ENCODE peak calls at places on chromosomes 6 and 20, in ten cellular contexts. X is activated CD8-positive, alpha-beta T cell treated with anti-CD3 and anti-CD28 coated beads for 36 hours; V is amniotic stem cell; U is foreskin fibroblast; P is endothelial cell; Z is mammary epithelial cell; A is HuH-7; Q is NCI-H82; F is NCI-H1092 treated with DMSO at 0.1 percent for 48 hours; T is CD4-positive, alpha-beta memory T cell. W is an unnamed sample.

GRCh38 chr6:52650946-52651345 is 20.0 kb upstream of the TMEM14A start:
- DNase-seq in T (no peak), U (peak; percentile 71), V (no peak), Z (no peak), P (no peak), X (no peak), Q (no peak), A (no peak), F (no peak), W (no peak)

GRCh38 chr6:75563032-75563431 is 38.6 kb upstream of the SENP6 start:
- DNase-seq in V (no peak), F (no peak), P (no peak), Z (peak; percentile 30), A (peak; percentile 19), U (no peak), X (peak; percentile 11), Q (peak; percentile 59), T (peak; percentile 21), W (peak; percentile 60)

GRCh38 chr6:163958646-163959045 is 544.1 kb downstream of the QKI start:
- DNase-seq in Q (no peak), V (peak; percentile 6), A (no peak), X (no peak), F (no peak), P (no peak), U (no peak), T (no peak), Z (no peak), W (peak; percentile 83)

GRCh38 chr6:29014729-29015608 is 9.9 kb upstream of the ZNF311 start:
- DNase-seq in Z (peak; percentile 26), X (no peak), V (no peak), P (peak; percentile 22), Q (no peak), U (no peak), A (no peak), F (no peak), T (no peak), W (peak; percentile 4)

GRCh38 chr6:73710470-73710869 is 14.5 kb downstream of the CD109 start:
- DNase-seq in A (no peak), X (no peak), V (no peak), U (peak; percentile 49), F (no peak), Q (peak; percentile 22), P (no peak), T (no peak), Z (peak; percentile 93), W (peak; percentile 91)

GRCh38 chr6:88982720-88983119 is 19.3 kb upstream of the RNGTT start:
- DNase-seq in F (peak; percentile 39), V (peak; percentile 50), Q (peak; percentile 64), P (no peak), X (peak; percentile 40), T (peak; percentile 64), U (peak; percentile 70), Z (peak; percentile 78), A (peak; percentile 45), W (peak; percentile 84)

GRCh38 chr6:142187209-142187608 is 40.1 kb downstream of the VTA1 start:
- DNase-seq in P (no peak), Q (no peak), A (no peak), T (no peak), X (no peak), F (peak; percentile 1), U (peak; percentile 18), V (no peak), Z (no peak), W (no peak)

GRCh38 chr20:48603819-48604405 is 223.9 kb downstream of the PREX1 start:
- DNase-seq in V (no peak), Z (no peak), F (no peak), U (no peak), P (no peak), T (no peak), Q (peak; percentile 54), X (no peak), A (no peak), W (no peak)

GRCh38 chr20:49245921-49246740 is 26.9 kb downstream of the DDX27 start:
- DNase-seq in X (peak; percentile 40), T (peak; percentile 32), V (peak; percentile 4), Q (peak; percentile 67), P (peak; percentile 29), Z (peak; percentile 35), F (peak; percentile 11), A (peak; percentile 63), U (peak; percentile 56), W (peak; percentile 49)

GRCh38 chr6:16704706-16705402 is 56.4 kb downstream of the ATXN1 start:
- DNase-seq in F (no peak), A (no peak), X (peak; percentile 83), U (peak; percentile 46), V (no peak), Z (peak; percentile 66), T (no peak), Q (no peak), P (no peak), W (no peak)

GRCh38 chr20:8151371-8151770 is 19.3 kb downstream of the PLCB1 start:
- DNase-seq in Z (no peak), Q (no peak), A (no peak), X (no peak), F (no peak), P (no peak), T (no peak), V (no peak), U (no peak), W (no peak)

GRCh38 chr6:98486052-98486451 is 348.3 kb upstream of the POU3F2 start:
- DNase-seq in F (no peak), U (no peak), T (no peak), V (no peak), P (no peak), A (no peak), Z (no peak), X (no peak), Q (no peak), W (no peak)

GRCh38 chr20:49656304-49656703 is 57.4 kb downstream of the B4GALT5 start:
- DNase-seq in Z (no peak), U (no peak), Q (no peak), P (no peak), V (no peak), A (no peak), T (no peak), X (no peak), F (no peak), W (peak; percentile 42)

GRCh38 chr6:168188310-168188973 is 109.4 kb upstream of the FRMD1 start:
- DNase-seq in F (no peak), V (no peak), A (no peak), X (no peak), U (no peak), P (no peak), T (no peak), Z (no peak), Q (no peak), W (no peak)

GRCh38 chr20:19658137-19658536 is 99.9 kb upstream of the RIN2 start:
- DNase-seq in X (peak; percentile 6), V (no peak), Q (peak; percentile 23), U (no peak), A (no peak), T (no peak), Z (no peak), F (no peak), P (no peak), W (no peak)

GRCh38 chr6:132214716-132215115 is 186.6 kb downstream of the MOXD1 start:
- DNase-seq in X (no peak), A (no peak), P (no peak), T (no peak), U (no peak), Q (no peak), Z (no peak), V (no peak), F (no peak), W (no peak)

GRCh38 chr6:25017932-25018581 is 82.3 kb upstream of the RIPOR2 start:
- DNase-seq in F (peak; percentile 21), X (peak; percentile 94), U (peak; percentile 43), A (peak; percentile 56), P (peak; percentile 66), Z (peak; percentile 78), Q (peak; percentile 66), V (no peak), T (peak; percentile 81), W (peak; percentile 69)

GRCh38 chr20:20065366-20065765 is 13.0 kb downstream of the CFAP61 start:
- DNase-seq in A (no peak), Q (no peak), P (no peak), F (no peak), T (no peak), Z (no peak), U (no peak), X (no peak), V (no peak), W (no peak)

GRCh38 chr6:69863766-69864165 is 2.6 kb upstream of the COL19A1 start:
- DNase-seq in Q (no peak), Z (no peak), V (no peak), A (no peak), T (no peak), P (no peak), U (no peak), F (no peak), X (no peak), W (no peak)

GRCh38 chr6:120558294-120558693 is 776.0 kb downstream of the TBC1D32 start:
- DNase-seq in T (no peak), F (no peak), P (no peak), Q (no peak), U (no peak), Z (no peak), A (no peak), V (no peak), X (no peak), W (no peak)

GRCh38 chr6:130872250-130873095 is 45.3 kb downstream of the SMLR1 start:
- DNase-seq in X (peak; percentile 86), U (peak; percentile 39), Q (peak; percentile 81), P (peak; percentile 73), T (peak; percentile 58), Z (peak; percentile 26), V (peak; percentile 18), F (no peak), A (peak; percentile 38), W (peak; percentile 61)

GRCh38 chr6:30793521-30794194 is 49.3 kb upstream of the IER3 start:
- DNase-seq in A (no peak), U (no peak), F (no peak), V (no peak), P (no peak), Q (no peak), Z (no peak), X (no peak), T (peak; percentile 62), W (no peak)

GRCh38 chr6:124294572-124294971 is 490.9 kb downstream of the NKAIN2 start:
- DNase-seq in P (no peak), Z (peak; percentile 62), Q (no peak), F (no peak), T (no peak), A (no peak), X (no peak), V (no peak), U (no peak), W (peak; percentile 2)

GRCh38 chr6:139644821-139645220 is 270.4 kb upstream of the CITED2 start:
- DNase-seq in V (no peak), P (no peak), T (no peak), F (no peak), Z (no peak), X (no peak), Q (no peak), A (no peak), U (peak; percentile 16), W (no peak)

GRCh38 chr20:56443654-56444540 is 24.5 kb upstream of the RTF2 start:
- DNase-seq in U (no peak), P (no peak), V (peak; percentile 20), F (no peak), A (no peak), X (no peak), T (no peak), Z (no peak), Q (peak; percentile 16), W (no peak)

GRCh38 chr6:43277643-43278523 is 20.2 kb upstream of the SLC22A7 start:
- DNase-seq in U (no peak), V (no peak), Z (no peak), X (no peak), F (no peak), A (no peak), P (no peak), T (no peak), Q (peak; percentile 71), W (no peak)

GRCh38 chr6:54291738-54292137 is 16.5 kb upstream of the TINAG start:
- DNase-seq in T (no peak), X (no peak), U (peak; percentile 67), Z (peak; percentile 86), F (no peak), A (no peak), P (no peak), Q (no peak), V (no peak), W (peak; percentile 89)

GRCh38 chr6:166277021-166277420 is 31.2 kb downstream of the PRR18 start:
- DNase-seq in T (no peak), Q (no peak), A (no peak), X (no peak), F (no peak), Z (no peak), P (no peak), V (no peak), U (no peak), W (peak; percentile 28)

W was measured in kidney tubule cell.